ENCODE peak calls at places on chromosome 18, in four cellular contexts. R is HepG2, U is GM12878, T is H1. B is an unnamed sample.

GRCh38 chr18:37564796-37565137 is 831 bp downstream of the CELF4 start:
- DNase-seq in T (peak; percentile 92), R (no peak), U (no peak), B (peak; percentile 54)

GRCh38 chr18:11387880-11388279 is 221.5 kb upstream of the SLC35G4 start:
- DNase-seq in R (peak; percentile 76), U (no peak), T (no peak), B (no peak)

GRCh38 chr18:46158498-46158897 is 54.3 kb downstream of the HAUS1 start:
- DNase-seq in T (no peak), U (no peak), R (no peak), B (no peak)

GRCh38 chr18:48694295-48694694 is 155.5 kb downstream of the CTIF start:
- DNase-seq in T (no peak), U (no peak), R (no peak), B (no peak)

GRCh38 chr18:57915241-57915640 is 112.1 kb upstream of the ATP8B1 start:
- DNase-seq in R (no peak), T (no peak), U (no peak), B (no peak)

GRCh38 chr18:3624546-3624817 is 174.5 kb downstream of the TGIF1 start:
- DNase-seq in U (no peak), T (no peak), R (no peak), B (no peak)

GRCh38 chr18:62914868-62915267 is 199.5 kb downstream of the PHLPP1 start:
- DNase-seq in R (no peak), T (no peak), U (no peak), B (no peak)

GRCh38 chr18:70288171-70288850 is 534 bp upstream of the SOCS6 start:
- DNase-seq in U (no peak), R (peak; percentile 35), T (peak; percentile 68), B (no peak)

DNA sequence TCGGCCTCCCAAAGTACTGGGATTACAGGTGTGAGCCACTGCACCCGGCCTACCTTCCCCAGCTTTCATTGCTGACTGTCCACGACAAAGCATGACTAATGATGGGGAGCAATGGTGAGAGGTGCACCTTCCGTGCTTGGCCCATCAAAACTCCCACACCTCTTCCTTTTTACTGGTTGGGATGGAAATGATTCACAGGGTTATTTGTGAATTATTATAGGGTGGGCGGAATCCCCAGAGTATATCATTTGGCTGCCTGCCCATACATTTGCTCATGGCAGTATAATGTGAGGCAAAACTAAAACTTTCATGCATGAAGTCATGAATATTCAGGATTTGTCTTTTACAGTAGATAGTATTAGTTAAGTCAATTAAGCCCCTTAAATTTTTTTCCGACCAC is 334.2 kb upstream of the NETO1 start:
- DNase-seq in R (no peak), U (no peak), T (no peak), B (no peak)
- TF ChIP-seq YY1 in R (no peak), U (no peak), T (no peak), B (no peak)

GRCh38 chr18:31223371-31223770 is 60.7 kb upstream of the DSC1 start:
- DNase-seq in U (no peak), T (no peak), R (no peak), B (no peak)
- TF ChIP-seq SUZ12 in U (no peak), T (no peak), R (no peak), B (no peak)

GRCh38 chr18:63979409-63979908 is 9.6 kb downstream of the SERPINB8 start:
- DNase-seq in T (peak; percentile 61), R (peak; percentile 66), U (no peak), B (no peak)

GRCh38 chr18:63980027-63980426 is 10.1 kb downstream of the SERPINB8 start:
- DNase-seq in U (no peak), R (no peak), T (no peak), B (no peak)

GRCh38 chr18:63981719-63982118 is 11.8 kb downstream of the SERPINB8 start:
- DNase-seq in R (no peak), U (no peak), T (no peak), B (no peak)

GRCh38 chr18:63982361-63982760 is 12.5 kb downstream of the SERPINB8 start:
- DNase-seq in U (no peak), T (no peak), R (no peak), B (no peak)

DNA sequence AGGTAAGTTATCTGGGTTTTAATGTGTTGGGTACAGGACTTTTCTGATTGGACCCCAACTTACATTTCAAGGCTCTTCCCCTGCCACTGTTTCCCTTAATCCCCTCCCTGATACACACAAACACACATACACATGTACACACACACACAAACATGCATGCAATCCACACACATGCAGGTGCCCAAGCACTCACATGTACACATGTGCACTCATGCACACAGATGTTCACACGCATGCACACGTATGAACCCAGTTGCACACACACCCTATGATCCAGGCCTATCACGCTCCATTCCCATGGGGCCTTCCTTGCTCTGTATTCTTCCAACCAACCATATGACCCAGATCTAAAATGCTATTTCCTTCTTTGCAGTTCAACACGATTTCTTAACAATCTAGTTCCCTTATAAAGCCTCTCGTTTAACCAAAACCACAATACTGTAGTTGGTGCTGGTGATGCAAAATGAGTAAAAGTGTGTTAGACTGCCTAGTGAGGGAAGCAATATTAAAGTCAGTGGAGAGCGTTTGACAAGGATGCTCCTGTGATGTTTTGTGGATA is 11.1 kb downstream of the SERPINB8 start:
- DNase-seq in R (no peak), T (no peak), U (no peak), B (no peak)
- TF ChIP-seq YY1 in R (no peak), T (no peak), U (no peak), B (no peak)

DNA sequence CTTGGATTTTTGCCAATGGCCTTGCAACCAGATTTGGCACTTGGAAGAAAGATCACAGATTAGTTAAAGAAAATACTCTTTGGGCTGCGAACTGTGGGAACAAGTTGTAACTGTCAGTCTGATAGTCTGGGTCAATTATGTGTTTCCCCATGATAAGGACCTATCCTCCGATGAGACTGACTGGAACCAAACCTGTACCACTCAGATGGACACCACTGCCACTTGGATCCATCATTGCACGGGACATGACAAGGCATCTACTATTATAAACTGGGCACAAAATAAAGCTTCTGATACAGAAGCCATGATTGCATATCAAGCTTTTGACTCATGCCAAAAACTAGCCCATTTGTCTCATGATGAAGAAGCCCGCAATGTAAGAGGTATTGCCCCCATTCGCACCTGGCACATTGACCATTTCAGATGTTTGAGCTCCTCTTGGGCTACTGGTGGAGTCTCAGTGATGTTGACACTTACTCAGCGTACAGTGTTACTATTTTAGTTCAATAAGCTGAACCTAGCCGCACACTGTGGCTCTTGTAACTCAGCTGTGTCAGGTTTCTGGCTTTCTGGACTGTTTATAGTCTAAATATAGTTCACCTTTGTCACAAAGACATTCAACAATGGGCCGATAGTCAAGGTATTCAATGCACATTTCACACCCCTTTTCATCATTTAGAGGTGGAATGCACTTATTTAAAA is 179.8 kb upstream of the RBBP8 start:
- DNase-seq in T (no peak), R (no peak), U (no peak), B (no peak)
- TF ChIP-seq SUZ12 in T (no peak), R (no peak), U (no peak), B (no peak)

GRCh38 chr18:12657048-12657848 is 659 bp downstream of the SPIRE1 start:
- DNase-seq in R (no peak), U (no peak), T (peak; percentile 54), B (no peak)
- TF ChIP-seq YY1 in R (no peak), U (no peak), T (no peak), B (no peak)

GRCh38 chr18:68448736-68449135 is 266.2 kb downstream of the TMX3 start:
- DNase-seq in R (no peak), U (no peak), T (no peak), B (no peak)

GRCh38 chr18:68445131-68445530 is 269.8 kb downstream of the TMX3 start:
- DNase-seq in R (no peak), U (no peak), T (no peak), B (no peak)

GRCh38 chr18:68447286-68447685 is 267.6 kb downstream of the TMX3 start:
- DNase-seq in R (no peak), T (no peak), U (no peak), B (no peak)

GRCh38 chr18:68445668-68446426 is 269.1 kb downstream of the TMX3 start:
- DNase-seq in R (no peak), T (no peak), U (no peak), B (no peak)

DNA sequence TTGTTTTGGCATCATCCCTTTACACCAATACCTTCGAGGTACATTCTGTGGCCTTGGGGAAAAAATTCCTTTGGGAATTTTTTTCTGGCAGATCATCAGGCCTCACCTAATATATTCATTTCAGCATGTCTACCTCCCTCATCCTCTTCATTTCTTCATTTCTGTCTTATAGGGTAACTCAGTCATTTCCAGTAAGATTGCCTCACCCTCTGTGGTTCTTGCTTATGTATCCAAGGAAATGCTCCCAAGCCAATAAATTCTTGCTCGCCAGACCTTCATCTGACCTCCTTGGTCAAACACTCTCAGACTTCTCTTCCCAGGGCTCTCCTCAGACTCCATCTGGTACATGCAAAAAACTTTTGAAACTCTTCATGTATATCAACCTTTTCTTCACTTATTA is 265.6 kb downstream of the TMX3 start:
- DNase-seq in U (no peak), R (no peak), T (no peak), B (no peak)
- TF ChIP-seq SUZ12 in U (no peak), R (no peak), T (no peak), B (no peak)